ENCODE peak calls at places on chromosomes 12 and 14, in seven cellular contexts. B is hepatocyte, Z is astrocyte, Y is GM23338, D is HCT116, S is PC-3, T is GM23248. Q is an unnamed sample.

GRCh38 chr12:52182456-52182855 is 9.4 kb downstream of the KRT80 start:
- DNase-seq in Y (no peak), T (no peak), S (no peak), B (no peak), D (no peak), Z (no peak), Q (no peak)

GRCh38 chr14:85471744-85472143 is 58.2 kb upstream of the FLRT2 start:
- DNase-seq in Z (peak; percentile 98), T (peak; percentile 84), D (no peak), S (peak; percentile 72), Y (no peak), B (peak; percentile 32), Q (peak; percentile 21)

GRCh38 chr12:101229841-101230241 is 19.8 kb upstream of the SLC5A8 start:
- DNase-seq in S (no peak), T (no peak), Y (no peak), Z (no peak), D (no peak), B (no peak), Q (no peak)

GRCh38 chr12:85076688-85077430 is 40.7 kb downstream of the LRRIQ1 start:
- DNase-seq in Z (peak; percentile 93), T (peak; percentile 88), Y (peak; percentile 85), D (peak; percentile 81), B (peak; percentile 81), S (peak; percentile 93), Q (peak; percentile 80)

GRCh38 chr14:88189040-88189839 is 133.8 kb downstream of the KCNK10 start:
- DNase-seq in S (peak; percentile 96), B (peak; percentile 91), T (peak; percentile 79), Y (peak; percentile 95), Z (peak; percentile 68), D (peak; percentile 67), Q (peak; percentile 86)

GRCh38 chr12:102753802-102754201 is 163.2 kb downstream of the PAH start:
- DNase-seq in S (no peak), D (no peak), Y (no peak), T (peak; percentile 20), Z (no peak), B (no peak), Q (no peak)

GRCh38 chr12:115257791-115258190 is 573.8 kb upstream of the TBX3 start:
- DNase-seq in T (peak; percentile 70), Y (no peak), Z (peak; percentile 68), B (no peak), D (no peak), S (peak; percentile 63), Q (no peak)

GRCh38 chr14:54529811-54530210 is 20.1 kb downstream of the CGRRF1 start:
- DNase-seq in D (no peak), T (peak; percentile 73), Z (peak; percentile 42), B (no peak), Y (no peak), S (peak; percentile 87), Q (peak; percentile 63)

GRCh38 chr12:6723607-6724408 is at the start of gene COPS7A:
- DNase-seq in Y (peak; percentile 99), T (peak; percentile 98), Z (peak; percentile 97), S (peak; percentile 96), B (peak; percentile 98), D (peak; percentile 98), Q (peak; percentile 99)

GRCh38 chr14:23862513-23862912 is 91.1 kb upstream of the DHRS4 start:
- DNase-seq in Z (no peak), T (no peak), Y (no peak), S (no peak), B (no peak), D (no peak), Q (no peak)

GRCh38 chr12:128817115-128818015 is 6.4 kb downstream of the SLC15A4 start:
- DNase-seq in Y (no peak), B (peak; percentile 40), T (peak; percentile 83), D (no peak), S (no peak), Z (peak; percentile 90), Q (peak; percentile 63)

GRCh38 chr12:123513805-123514204 is 19.7 kb downstream of the RILPL1 start:
- DNase-seq in Z (no peak), T (no peak), B (no peak), S (no peak), Y (no peak), D (no peak), Q (no peak)

GRCh38 chr14:78567343-78567742 is 397.2 kb downstream of the NRXN3 start:
- DNase-seq in Z (peak; percentile 21), D (no peak), T (peak; percentile 18), B (no peak), Y (no peak), S (no peak), Q (peak; percentile 13)

GRCh38 chr12:51512438-51512837 is 78.6 kb upstream of the SCN8A start:
- DNase-seq in Z (no peak), T (no peak), B (no peak), Y (no peak), D (no peak), S (no peak), Q (no peak)

GRCh38 chr12:6765634-6766581 is at the start of gene PTMS:
- DNase-seq in Y (peak; percentile 94), T (peak; percentile 83), S (peak; percentile 78), D (peak; percentile 83), B (peak; percentile 91), Z (peak; percentile 96), Q (peak; percentile 96)

GRCh38 chr14:34098045-34098984 is 147.4 kb upstream of the EGLN3 start:
- DNase-seq in S (peak; percentile 79), Z (peak; percentile 33), Y (peak; percentile 54), B (peak; percentile 64), D (peak; percentile 46), T (peak; percentile 63), Q (peak; percentile 40)

GRCh38 chr14:22822619-22823551 is 6.8 kb upstream of the MRPL52 start:
- DNase-seq in D (peak; percentile 51), T (peak; percentile 94), S (peak; percentile 89), Z (peak; percentile 85), B (peak; percentile 94), Y (peak; percentile 99), Q (peak; percentile 93)

GRCh38 chr12:65958456-65958855 is 134.2 kb downstream of the HMGA2 start:
- DNase-seq in D (no peak), T (peak; percentile 40), Y (peak; percentile 36), B (peak; percentile 53), S (peak; percentile 93), Z (no peak), Q (no peak)

GRCh38 chr12:62075860-62076259 is 184.3 kb upstream of the USP15 start:
- DNase-seq in Y (no peak), T (no peak), Z (no peak), B (no peak), S (no peak), D (no peak), Q (no peak)

GRCh38 chr12:14367097-14367661 is 1.7 kb downstream of the ATF7IP start:
- DNase-seq in Z (peak; percentile 55), D (no peak), Y (no peak), T (peak; percentile 75), B (peak; percentile 43), S (peak; percentile 5), Q (peak; percentile 26)

DNA sequence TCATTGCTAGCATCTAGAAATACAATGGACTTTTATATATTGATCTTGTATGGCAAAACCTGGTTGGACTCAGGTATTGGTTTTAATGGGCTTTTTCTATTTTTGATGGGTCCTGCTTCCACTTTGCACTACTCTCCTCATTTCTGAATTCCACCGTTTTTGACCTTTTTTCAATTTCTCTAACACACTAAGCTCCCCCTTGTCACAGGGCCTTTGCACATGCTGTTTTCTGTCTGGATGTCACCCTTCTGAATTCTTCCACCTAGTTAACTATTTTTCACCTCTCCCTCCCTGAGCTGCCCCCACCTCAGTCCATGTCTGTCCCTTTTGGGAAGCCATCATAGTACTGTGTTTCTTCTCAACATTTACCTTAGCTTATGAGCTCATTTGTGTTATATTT is 112.7 kb upstream of the FRMD6 start:
- DNase-seq in B (no peak), Z (no peak), Y (no peak), T (no peak), S (no peak), D (no peak), Q (no peak)
- H3K27ac ChIP-seq in B (no peak overlapping the region), Z (peak overlapping the region; percentile 97), Y (no peak overlapping the region), T (peak overlapping the region; percentile 81), S (peak overlapping the region; percentile 96), D (no peak overlapping the region), Q (no peak overlapping the region)

DNA sequence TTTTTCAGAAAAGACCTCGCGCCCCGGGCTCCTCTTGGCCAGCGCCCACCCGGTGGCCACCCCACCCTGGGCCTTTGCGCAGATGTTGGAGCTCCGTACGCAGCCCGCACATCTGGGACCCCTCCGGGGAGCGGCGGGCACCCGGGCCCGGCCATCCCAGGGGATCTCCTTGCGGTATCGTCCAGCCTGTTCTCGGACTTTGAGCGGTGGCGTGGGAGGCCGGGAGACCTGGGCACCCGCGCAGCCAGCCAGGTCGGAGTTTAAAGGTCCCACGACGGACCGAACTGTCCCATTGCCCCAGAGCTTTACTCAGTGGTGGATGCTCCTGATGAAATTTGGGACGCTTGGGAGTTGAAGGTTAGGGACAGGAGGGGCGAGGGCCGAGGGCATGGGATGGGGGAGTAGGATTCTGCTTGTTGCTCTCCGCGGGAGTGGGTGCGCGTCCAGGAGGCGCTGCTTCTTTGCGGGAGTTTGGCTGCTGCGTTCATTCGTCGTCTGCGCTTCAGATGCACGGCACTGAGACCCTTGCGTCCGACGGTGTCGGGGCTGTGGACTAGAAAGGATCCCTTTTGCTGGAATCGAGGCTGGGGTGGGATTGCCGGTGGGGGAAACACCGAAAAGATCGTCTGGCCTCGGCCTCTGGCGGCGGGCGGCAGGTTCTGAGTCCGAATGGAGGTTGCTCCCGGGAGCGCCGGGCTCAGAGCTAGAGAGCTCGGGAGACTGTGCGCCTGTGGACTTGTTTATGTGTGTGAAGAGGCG is 1.4 kb downstream of the NTF3 start:
- DNase-seq in Z (no peak), T (peak; percentile 44), D (no peak), S (no peak), Y (peak; percentile 62), B (peak; percentile 66), Q (no peak)
- TF ChIP-seq EZH2 in Z (peak; percentile 71), T (peak; percentile 65), D (no peak), S (no peak), Y (peak; percentile 89), B (no peak), Q (peak; percentile 70)

DNA sequence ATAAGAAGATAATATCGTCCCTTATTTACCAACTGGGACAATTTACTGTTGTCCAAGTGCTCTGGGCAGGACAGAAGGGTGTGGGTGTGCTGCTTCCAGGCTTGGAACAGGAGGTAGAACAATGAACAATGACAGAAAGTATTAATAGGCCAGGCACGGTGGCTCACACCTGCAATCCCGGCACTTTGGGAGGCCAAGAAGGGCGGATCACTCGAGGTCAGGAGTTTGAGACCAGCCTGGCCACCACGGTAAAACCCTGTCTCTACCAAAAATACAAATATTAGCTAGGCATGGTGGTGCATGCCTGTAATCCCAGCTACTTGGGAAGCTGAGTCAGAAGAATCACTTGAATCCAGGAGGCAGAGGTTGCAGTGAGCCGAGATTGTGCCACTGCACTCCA is 2.5 kb downstream of the IFI27 start:
- DNase-seq in Y (no peak), B (no peak), Z (no peak), D (no peak), T (no peak), S (no peak), Q (no peak)
- H3K27ac ChIP-seq in Y (no peak overlapping the region), B (no peak overlapping the region), Z (no peak overlapping the region), D (no peak overlapping the region), T (no peak overlapping the region), S (no peak overlapping the region), Q (no peak overlapping the region)

GRCh38 chr12:76400136-76400535 is 51.9 kb upstream of the BBS10 start:
- DNase-seq in T (no peak), D (no peak), Z (no peak), Y (no peak), B (no peak), S (no peak), Q (no peak)

GRCh38 chr12:76402259-76402658 is 54.0 kb upstream of the BBS10 start:
- DNase-seq in Z (no peak), D (no peak), B (no peak), T (no peak), Y (no peak), S (no peak), Q (no peak)

GRCh38 chr12:76398106-76398505 is 49.9 kb upstream of the BBS10 start:
- DNase-seq in Y (no peak), S (no peak), B (no peak), T (peak; percentile 27), Z (peak; percentile 34), D (no peak), Q (no peak)

GRCh38 chr12:76399040-76399439 is 50.8 kb upstream of the BBS10 start:
- DNase-seq in B (no peak), S (no peak), Y (no peak), Z (no peak), D (no peak), T (peak; percentile 6), Q (no peak)
- TF ChIP-seq EZH2 in B (no peak), S (no peak), Y (no peak), Z (no peak), D (no peak), T (no peak), Q (no peak)